ENCODE peak calls at places on chromosomes 11 and 22, in four cellular contexts. Q is fibroblast of lung, S is lower lobe of right lung, L is gastrocnemius medialis. C is an unnamed sample.

GRCh38 chr11:45042560-45042959 is 91.9 kb upstream of the TP53I11 start:
- DNase-seq in Q (no peak), S (no peak), L (peak; percentile 30), C (peak; percentile 59)

GRCh38 chr11:95147364-95147905 is 57.8 kb downstream of the ENDOD1 start:
- DNase-seq in Q (peak; percentile 93), S (no peak), L (peak; percentile 53), C (peak; percentile 91)

GRCh38 chr11:62295504-62295903 is 3.4 kb downstream of the SCGB1D4 start:
- DNase-seq in L (no peak), Q (peak; percentile 32), S (no peak), C (peak; percentile 22)

GRCh38 chr11:46594383-46594718 is 528 bp upstream of the AMBRA1 start:
- DNase-seq in Q (no peak), L (no peak), S (no peak), C (no peak)

GRCh38 chr11:45087761-45088160 is 58.7 kb upstream of the PRDM11 start:
- DNase-seq in Q (no peak), L (no peak), S (no peak), C (no peak)

GRCh38 chr11:26228778-26229177 is 103.2 kb upstream of the ANO3 start:
- DNase-seq in S (no peak), Q (peak; percentile 52), L (no peak), C (peak; percentile 36)

GRCh38 chr11:110000045-110000502 is 93.1 kb upstream of the ZC3H12C start:
- DNase-seq in S (no peak), L (peak; percentile 20), Q (peak; percentile 98), C (peak; percentile 85)

GRCh38 chr22:40654522-40655167 is 18.1 kb upstream of the MRTFA start:
- DNase-seq in L (peak; percentile 80), Q (peak; percentile 84), S (no peak), C (peak; percentile 76)

GRCh38 chr11:34313099-34313517 is 44.7 kb downstream of the ABTB2 start:
- DNase-seq in Q (peak; percentile 27), S (no peak), L (peak; percentile 79), C (no peak)

GRCh38 chr22:36134167-36134566 is 26.4 kb downstream of the APOL3 start:
- DNase-seq in Q (no peak), S (no peak), L (no peak), C (no peak)

GRCh38 chr11:130278151-130278550 is 36.6 kb downstream of the ZBTB44 start:
- DNase-seq in S (no peak), Q (no peak), L (no peak), C (no peak)

GRCh38 chr22:49403102-49403501 is 424.6 kb downstream of the BRD1 start:
- DNase-seq in L (no peak), Q (no peak), S (no peak), C (no peak)

GRCh38 chr22:36279219-36279666 is 26.3 kb downstream of the APOL1 start:
- DNase-seq in Q (no peak), S (no peak), L (no peak), C (no peak)

GRCh38 chr11:70212227-70212811 is 9.2 kb downstream of the FADD start:
- DNase-seq in L (no peak), S (no peak), Q (no peak), C (no peak)

GRCh38 chr11:31823372-31824371 is 12.6 kb upstream of the PAX6 start:
- DNase-seq in L (no peak), Q (no peak), S (no peak), C (no peak)

GRCh38 chr11:128157423-128158298 is 429.7 kb downstream of the ETS1 start:
- DNase-seq in Q (peak; percentile 71), L (no peak), S (no peak), C (peak; percentile 75)

GRCh38 chr22:41564563-41564962 is 3.8 kb downstream of the CSDC2 start:
- DNase-seq in Q (peak; percentile 43), L (no peak), S (no peak), C (peak; percentile 24)

GRCh38 chr11:13354335-13354734 is 76.7 kb downstream of the BMAL1 start:
- DNase-seq in L (no peak), S (no peak), Q (no peak), C (peak; percentile 35)

GRCh38 chr11:2769409-2769778 is 69.6 kb upstream of the KCNQ1OT1 start:
- DNase-seq in L (no peak), Q (no peak), S (no peak), C (no peak)

GRCh38 chr11:44711113-44711512 is 15.6 kb upstream of the TSPAN18 start:
- DNase-seq in S (no peak), Q (no peak), L (no peak), C (no peak)

GRCh38 chr11:28671326-28671725 is 563.1 kb downstream of the METTL15 start:
- DNase-seq in Q (no peak), S (no peak), L (no peak), C (no peak)
- TF ChIP-seq CTCF in Q (no peak), S (no peak), L (no peak), C (no peak)

GRCh38 chr11:57566564-57567209 is 785 bp downstream of the UBE2L6 start:
- DNase-seq in Q (no peak), L (no peak), S (no peak), C (no peak)

GRCh38 chr11:57567210-57567511 is 311 bp downstream of the UBE2L6 start:
- DNase-seq in Q (no peak), S (no peak), L (no peak), C (no peak)

GRCh38 chr11:57568330-57568766 is 876 bp upstream of the UBE2L6 start:
- DNase-seq in L (peak; percentile 58), S (no peak), Q (peak; percentile 51), C (peak; percentile 55)

GRCh38 chr11:57567512-57568329 is at the start of gene UBE2L6:
- DNase-seq in S (peak; percentile 90), L (no peak), Q (peak; percentile 30), C (no peak)

DNA sequence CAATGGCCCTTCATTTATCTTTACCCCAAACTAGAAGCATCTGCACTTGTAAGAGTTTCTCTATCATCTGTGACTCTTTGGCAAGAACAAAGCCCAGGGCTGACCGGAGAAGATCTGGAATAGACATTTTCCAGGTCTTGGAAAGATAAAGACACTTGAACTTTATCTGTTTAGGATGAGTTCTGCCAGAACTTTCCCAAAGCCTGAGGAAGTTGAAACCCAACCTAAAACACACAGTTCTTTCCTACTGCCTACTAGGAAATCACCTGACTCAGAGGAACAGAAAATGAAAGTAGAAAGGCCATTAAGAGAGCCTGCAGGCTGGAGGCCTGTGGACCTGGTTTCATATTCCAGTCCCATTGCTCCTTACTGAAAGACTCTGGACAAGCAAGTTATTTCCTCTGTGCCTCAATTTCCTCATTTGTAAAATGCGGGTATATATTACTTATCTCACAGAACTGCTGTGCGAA is 1.4 kb downstream of the UBE2L6 start:
- DNase-seq in Q (peak; percentile 45), S (no peak), L (no peak), C (peak; percentile 15)
- H3K4me3 ChIP-seq in Q (peak overlapping the region; percentile 94), S (peak overlapping the region; percentile 98), L (peak overlapping the region; percentile 99), C (no peak overlapping the region)

DNA sequence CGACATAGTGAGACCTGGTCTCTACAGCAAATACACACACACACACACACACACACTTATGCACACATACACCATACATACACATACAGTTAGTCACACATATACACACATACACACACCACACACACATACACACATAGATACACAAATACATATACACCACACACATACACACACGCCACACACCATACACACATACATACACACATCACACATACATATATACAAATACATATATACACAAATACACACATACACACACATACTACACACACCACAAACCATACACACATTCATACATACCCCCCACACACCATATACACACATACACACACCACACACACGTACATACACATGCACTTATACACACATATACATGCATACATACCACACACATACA is 57.7 kb downstream of the MICAL2 start:
- DNase-seq in Q (no peak), L (no peak), S (no peak), C (no peak)
- H3K36me3 ChIP-seq in Q (peaks cover 5% of the 10 kb centered on the region), L (no peaks in the 10 kb centered on the region), S (peaks cover 15% of the 10 kb centered on the region), C (peaks cover 8% of the 10 kb centered on the region)

GRCh38 chr11:10564692-10565318 is 3.7 kb downstream of the LYVE1 start:
- DNase-seq in Q (no peak), S (no peak), L (no peak), C (no peak)
- TF ChIP-seq CTCF in Q (peak; percentile 27), S (peak; percentile 40), L (no peak), C (peak; percentile 40)

GRCh38 chr11:124839972-124840621 is 25.1 kb upstream of the ROBO3 start:
- DNase-seq in L (no peak), Q (no peak), S (no peak), C (no peak)
- H3K4me3 ChIP-seq in L (peak overlapping the region; percentile 55), Q (no peak overlapping the region), S (peak overlapping the region; percentile 46), C (no peak overlapping the region)

DNA sequence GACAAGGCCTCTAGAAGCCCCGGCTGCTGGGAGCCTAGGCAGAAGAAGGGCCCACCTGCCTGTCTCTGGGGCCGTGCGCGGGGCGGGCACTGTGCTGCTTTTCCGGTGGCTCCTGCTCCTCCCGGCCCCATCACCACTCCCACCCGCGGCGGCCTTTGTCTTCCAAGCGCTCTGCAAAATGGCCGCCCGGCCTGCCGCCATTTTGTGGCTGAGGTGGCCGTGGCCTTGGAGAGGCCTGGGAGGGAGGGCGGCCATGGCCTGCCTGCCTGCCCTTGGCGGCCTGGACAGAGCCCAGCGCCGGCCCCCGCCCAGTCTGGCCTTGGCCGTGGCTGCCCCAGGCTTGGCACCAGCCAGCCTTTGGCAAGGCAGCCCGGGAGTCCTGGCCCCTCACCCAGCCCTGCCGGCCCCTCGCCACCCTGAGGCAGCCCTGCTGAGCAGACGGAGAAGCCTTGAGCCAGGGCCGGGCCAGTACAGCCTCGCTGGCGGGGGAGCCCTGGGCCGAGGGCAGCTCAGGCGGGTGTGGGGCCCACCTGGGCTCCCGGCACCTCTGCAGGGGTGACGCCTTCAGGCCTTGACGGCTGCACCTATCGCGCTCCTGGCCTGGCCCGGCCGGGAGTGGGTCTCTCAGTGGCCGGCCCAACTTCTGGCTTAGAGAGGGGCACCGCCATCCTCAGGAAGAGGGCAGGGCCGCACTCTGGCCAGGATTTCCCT is 46.0 kb upstream of the PPARA start:
- DNase-seq in S (no peak), Q (peak; percentile 61), L (peak; percentile 62), C (no peak)
- H3K36me3 ChIP-seq in S (peaks cover 87% of the 10 kb centered on the region), Q (peaks cover 77% of the 10 kb centered on the region), L (no peaks in the 10 kb centered on the region), C (peaks cover 43% of the 10 kb centered on the region)

DNA sequence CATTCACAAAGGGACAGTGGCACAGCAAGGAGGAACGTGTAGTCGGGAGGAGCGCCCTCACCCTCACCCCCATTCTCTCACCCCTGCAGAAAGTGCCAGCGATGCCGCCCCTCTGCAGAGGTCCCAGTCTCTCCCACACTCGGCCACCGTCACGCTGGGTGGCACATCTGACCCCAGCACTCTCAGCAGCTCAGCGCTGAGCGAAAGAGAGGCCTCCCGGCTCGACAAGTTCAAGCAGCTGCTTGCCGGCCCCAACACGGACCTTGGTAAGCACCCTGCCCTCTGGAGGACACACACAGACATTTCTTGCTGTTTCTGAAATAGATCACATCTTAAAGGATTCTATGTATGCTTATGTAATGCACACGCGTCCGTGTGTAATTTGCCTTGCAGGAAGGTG is 34.9 kb downstream of the TBC1D22A start:
- DNase-seq in Q (peak; percentile 29), S (no peak), L (no peak), C (peak; percentile 66)
- TF ChIP-seq CTCF in Q (peak; percentile 13), S (no peak), L (no peak), C (peak; percentile 63)

C was measured in bronchial epithelial cell.